ENCODE peak calls at places on chromosomes 12 and 14, in six cellular contexts. One of them, this sample, is unnamed.

GRCh38 chr12:4817813-4818212 is 91.9 kb upstream of the KCNA1 start:
- DNase-seq in HCEC 1CT: no peak
- DNase-seq in CD8-positive, alpha-beta memory T cell: no peak
- DNase-seq in EL: no peak
- DNase-seq in HTR-8/SVneo: no peak
- DNase-seq in stimulated activated CD8-positive, alpha-beta memory T cell treated with anti-CD3 and anti-CD28 coated beads, Interleukin-2, amount 100 ng/mL, for 1 hour: no peak
- DNase-seq in this sample: no peak

GRCh38 chr12:1773937-1774655 is 46.3 kb upstream of the LRTM2 start:
- DNase-seq in stimulated activated CD8-positive, alpha-beta memory T cell treated with anti-CD3 and anti-CD28 coated beads, Interleukin-2, amount 100 ng/mL, for 1 hour: no peak
- DNase-seq in HCEC 1CT: no peak
- DNase-seq in HTR-8/SVneo: peak
- DNase-seq in CD8-positive, alpha-beta memory T cell: no peak
- DNase-seq in EL: no peak
- DNase-seq in this sample: no peak

GRCh38 chr12:62525306-62525705 is 58.7 kb downstream of the MON2 start:
- DNase-seq in EL: no peak
- DNase-seq in HTR-8/SVneo: no peak
- DNase-seq in CD8-positive, alpha-beta memory T cell: no peak
- DNase-seq in HCEC 1CT: no peak
- DNase-seq in stimulated activated CD8-positive, alpha-beta memory T cell treated with anti-CD3 and anti-CD28 coated beads, Interleukin-2, amount 100 ng/mL, for 1 hour: no peak
- DNase-seq in this sample: no peak

GRCh38 chr12:95322335-95322734 is 104.7 kb downstream of the VEZT start:
- DNase-seq in HTR-8/SVneo: no peak
- DNase-seq in HCEC 1CT: peak
- DNase-seq in EL: peak
- DNase-seq in CD8-positive, alpha-beta memory T cell: no peak
- DNase-seq in stimulated activated CD8-positive, alpha-beta memory T cell treated with anti-CD3 and anti-CD28 coated beads, Interleukin-2, amount 100 ng/mL, for 1 hour: no peak
- DNase-seq in this sample: peak

GRCh38 chr12:25249951-25250738 is 584 bp downstream of the KRAS start:
- DNase-seq in CD8-positive, alpha-beta memory T cell: peak
- DNase-seq in EL: peak
- DNase-seq in HCEC 1CT: no peak
- DNase-seq in HTR-8/SVneo: no peak
- DNase-seq in stimulated activated CD8-positive, alpha-beta memory T cell treated with anti-CD3 and anti-CD28 coated beads, Interleukin-2, amount 100 ng/mL, for 1 hour: peak
- DNase-seq in this sample: peak

GRCh38 chr12:89514751-89515150 is 9.8 kb downstream of the GALNT4 start:
- DNase-seq in CD8-positive, alpha-beta memory T cell: no peak
- DNase-seq in stimulated activated CD8-positive, alpha-beta memory T cell treated with anti-CD3 and anti-CD28 coated beads, Interleukin-2, amount 100 ng/mL, for 1 hour: no peak
- DNase-seq in HCEC 1CT: no peak
- DNase-seq in EL: no peak
- DNase-seq in HTR-8/SVneo: no peak
- DNase-seq in this sample: no peak

GRCh38 chr12:92224685-92225331 is 79.2 kb upstream of the BTG1 start:
- DNase-seq in stimulated activated CD8-positive, alpha-beta memory T cell treated with anti-CD3 and anti-CD28 coated beads, Interleukin-2, amount 100 ng/mL, for 1 hour: no peak
- DNase-seq in HCEC 1CT: peak
- DNase-seq in CD8-positive, alpha-beta memory T cell: no peak
- DNase-seq in HTR-8/SVneo: no peak
- DNase-seq in EL: peak
- DNase-seq in this sample: peak

GRCh38 chr12:109089683-109090082 is 3.6 kb downstream of the ALKBH2 start:
- DNase-seq in HCEC 1CT: no peak
- DNase-seq in EL: no peak
- DNase-seq in CD8-positive, alpha-beta memory T cell: no peak
- DNase-seq in HTR-8/SVneo: no peak
- DNase-seq in stimulated activated CD8-positive, alpha-beta memory T cell treated with anti-CD3 and anti-CD28 coated beads, Interleukin-2, amount 100 ng/mL, for 1 hour: no peak
- DNase-seq in this sample: no peak

GRCh38 chr14:95549656-95550585 is 15.1 kb downstream of the GLRX5 start:
- DNase-seq in HTR-8/SVneo: no peak
- DNase-seq in CD8-positive, alpha-beta memory T cell: no peak
- DNase-seq in EL: no peak
- DNase-seq in stimulated activated CD8-positive, alpha-beta memory T cell treated with anti-CD3 and anti-CD28 coated beads, Interleukin-2, amount 100 ng/mL, for 1 hour: no peak
- DNase-seq in HCEC 1CT: no peak
- DNase-seq in this sample: no peak

GRCh38 chr12:50772470-50772869 is 8.6 kb downstream of the ATF1 start:
- DNase-seq in HCEC 1CT: no peak
- DNase-seq in stimulated activated CD8-positive, alpha-beta memory T cell treated with anti-CD3 and anti-CD28 coated beads, Interleukin-2, amount 100 ng/mL, for 1 hour: no peak
- DNase-seq in HTR-8/SVneo: no peak
- DNase-seq in CD8-positive, alpha-beta memory T cell: no peak
- DNase-seq in EL: no peak
- DNase-seq in this sample: no peak

GRCh38 chr12:6828671-6829531 is 694 bp downstream of the P3H3 start:
- DNase-seq in EL: peak
- DNase-seq in HTR-8/SVneo: peak
- DNase-seq in HCEC 1CT: peak
- DNase-seq in CD8-positive, alpha-beta memory T cell: peak
- DNase-seq in stimulated activated CD8-positive, alpha-beta memory T cell treated with anti-CD3 and anti-CD28 coated beads, Interleukin-2, amount 100 ng/mL, for 1 hour: peak
- DNase-seq in this sample: peak

GRCh38 chr12:48119834-48120195 is 651 bp downstream of the PFKM start:
- DNase-seq in CD8-positive, alpha-beta memory T cell: no peak
- DNase-seq in HCEC 1CT: peak
- DNase-seq in EL: no peak
- DNase-seq in HTR-8/SVneo: peak
- DNase-seq in stimulated activated CD8-positive, alpha-beta memory T cell treated with anti-CD3 and anti-CD28 coated beads, Interleukin-2, amount 100 ng/mL, for 1 hour: no peak
- DNase-seq in this sample: no peak

GRCh38 chr14:53696217-53696965 is 260.2 kb downstream of the BMP4 start:
- DNase-seq in CD8-positive, alpha-beta memory T cell: no peak
- DNase-seq in HCEC 1CT: no peak
- DNase-seq in stimulated activated CD8-positive, alpha-beta memory T cell treated with anti-CD3 and anti-CD28 coated beads, Interleukin-2, amount 100 ng/mL, for 1 hour: no peak
- DNase-seq in HTR-8/SVneo: no peak
- DNase-seq in EL: no peak
- DNase-seq in this sample: no peak

GRCh38 chr12:115096673-115097349 is 412.8 kb upstream of the TBX3 start:
- DNase-seq in HCEC 1CT: peak
- DNase-seq in EL: peak
- DNase-seq in stimulated activated CD8-positive, alpha-beta memory T cell treated with anti-CD3 and anti-CD28 coated beads, Interleukin-2, amount 100 ng/mL, for 1 hour: no peak
- DNase-seq in HTR-8/SVneo: no peak
- DNase-seq in CD8-positive, alpha-beta memory T cell: no peak
- DNase-seq in this sample: no peak

GRCh38 chr12:131097247-131098177 is 143.8 kb downstream of the ADGRD1 start:
- DNase-seq in EL: no peak
- DNase-seq in HCEC 1CT: no peak
- DNase-seq in HTR-8/SVneo: no peak
- DNase-seq in stimulated activated CD8-positive, alpha-beta memory T cell treated with anti-CD3 and anti-CD28 coated beads, Interleukin-2, amount 100 ng/mL, for 1 hour: no peak
- DNase-seq in CD8-positive, alpha-beta memory T cell: no peak
- DNase-seq in this sample: peak

GRCh38 chr12:19681007-19681406 is 241.7 kb downstream of the AEBP2 start:
- DNase-seq in stimulated activated CD8-positive, alpha-beta memory T cell treated with anti-CD3 and anti-CD28 coated beads, Interleukin-2, amount 100 ng/mL, for 1 hour: no peak
- DNase-seq in CD8-positive, alpha-beta memory T cell: no peak
- DNase-seq in EL: no peak
- DNase-seq in HTR-8/SVneo: no peak
- DNase-seq in HCEC 1CT: no peak
- DNase-seq in this sample: no peak

GRCh38 chr14:59004012-59004411 is 184.5 kb upstream of the DAAM1 start:
- DNase-seq in EL: no peak
- DNase-seq in HCEC 1CT: peak
- DNase-seq in stimulated activated CD8-positive, alpha-beta memory T cell treated with anti-CD3 and anti-CD28 coated beads, Interleukin-2, amount 100 ng/mL, for 1 hour: no peak
- DNase-seq in CD8-positive, alpha-beta memory T cell: no peak
- DNase-seq in HTR-8/SVneo: no peak
- DNase-seq in this sample: no peak

GRCh38 chr12:68613209-68613904 is 2.7 kb downstream of the RAP1B start:
- DNase-seq in HCEC 1CT: no peak
- DNase-seq in HTR-8/SVneo: no peak
- DNase-seq in stimulated activated CD8-positive, alpha-beta memory T cell treated with anti-CD3 and anti-CD28 coated beads, Interleukin-2, amount 100 ng/mL, for 1 hour: no peak
- DNase-seq in CD8-positive, alpha-beta memory T cell: peak
- DNase-seq in EL: no peak
- DNase-seq in this sample: no peak

GRCh38 chr14:22418631-22419030 is 170.4 kb downstream of the DAD1 start:
- DNase-seq in HCEC 1CT: no peak
- DNase-seq in stimulated activated CD8-positive, alpha-beta memory T cell treated with anti-CD3 and anti-CD28 coated beads, Interleukin-2, amount 100 ng/mL, for 1 hour: no peak
- DNase-seq in CD8-positive, alpha-beta memory T cell: no peak
- DNase-seq in EL: no peak
- DNase-seq in HTR-8/SVneo: no peak
- DNase-seq in this sample: no peak

GRCh38 chr12:31773223-31773750 is 44.5 kb upstream of the AMN1 start:
- DNase-seq in EL: no peak
- DNase-seq in stimulated activated CD8-positive, alpha-beta memory T cell treated with anti-CD3 and anti-CD28 coated beads, Interleukin-2, amount 100 ng/mL, for 1 hour: no peak
- DNase-seq in HCEC 1CT: peak
- DNase-seq in CD8-positive, alpha-beta memory T cell: no peak
- DNase-seq in HTR-8/SVneo: peak
- DNase-seq in this sample: no peak

GRCh38 chr12:66491812-66492361 is 187.0 kb downstream of the GRIP1 start:
- DNase-seq in HCEC 1CT: no peak
- DNase-seq in CD8-positive, alpha-beta memory T cell: no peak
- DNase-seq in EL: no peak
- DNase-seq in stimulated activated CD8-positive, alpha-beta memory T cell treated with anti-CD3 and anti-CD28 coated beads, Interleukin-2, amount 100 ng/mL, for 1 hour: no peak
- DNase-seq in HTR-8/SVneo: no peak
- DNase-seq in this sample: peak

GRCh38 chr12:3352230-3352629 is 138.8 kb upstream of the PRMT8 start:
- DNase-seq in CD8-positive, alpha-beta memory T cell: no peak
- DNase-seq in HCEC 1CT: no peak
- DNase-seq in EL: no peak
- DNase-seq in HTR-8/SVneo: no peak
- DNase-seq in stimulated activated CD8-positive, alpha-beta memory T cell treated with anti-CD3 and anti-CD28 coated beads, Interleukin-2, amount 100 ng/mL, for 1 hour: no peak
- DNase-seq in this sample: no peak

GRCh38 chr12:103814436-103814835 is 26.6 kb downstream of the NT5DC3 start:
- DNase-seq in EL: no peak
- DNase-seq in CD8-positive, alpha-beta memory T cell: no peak
- DNase-seq in HTR-8/SVneo: no peak
- DNase-seq in HCEC 1CT: no peak
- DNase-seq in stimulated activated CD8-positive, alpha-beta memory T cell treated with anti-CD3 and anti-CD28 coated beads, Interleukin-2, amount 100 ng/mL, for 1 hour: no peak
- DNase-seq in this sample: no peak

GRCh38 chr12:103756443-103756842 is 84.6 kb downstream of the NT5DC3 start:
- DNase-seq in EL: no peak
- DNase-seq in CD8-positive, alpha-beta memory T cell: no peak
- DNase-seq in HCEC 1CT: no peak
- DNase-seq in stimulated activated CD8-positive, alpha-beta memory T cell treated with anti-CD3 and anti-CD28 coated beads, Interleukin-2, amount 100 ng/mL, for 1 hour: no peak
- DNase-seq in HTR-8/SVneo: no peak
- DNase-seq in this sample: no peak

GRCh38 chr12:45730842-45731336 is 1.4 kb downstream of the ARID2 start:
- DNase-seq in EL: no peak
- DNase-seq in HTR-8/SVneo: no peak
- DNase-seq in HCEC 1CT: peak
- DNase-seq in stimulated activated CD8-positive, alpha-beta memory T cell treated with anti-CD3 and anti-CD28 coated beads, Interleukin-2, amount 100 ng/mL, for 1 hour: no peak
- DNase-seq in CD8-positive, alpha-beta memory T cell: peak
- DNase-seq in this sample: no peak

GRCh38 chr14:75125617-75126016 is 1.2 kb downstream of the NEK9 start:
- DNase-seq in HTR-8/SVneo: peak
- DNase-seq in EL: peak
- DNase-seq in stimulated activated CD8-positive, alpha-beta memory T cell treated with anti-CD3 and anti-CD28 coated beads, Interleukin-2, amount 100 ng/mL, for 1 hour: no peak
- DNase-seq in HCEC 1CT: peak
- DNase-seq in CD8-positive, alpha-beta memory T cell: no peak
- DNase-seq in this sample: peak

GRCh38 chr14:90456551-90456950 is 59.7 kb downstream of the CALM1 start:
- DNase-seq in CD8-positive, alpha-beta memory T cell: no peak
- DNase-seq in EL: no peak
- DNase-seq in HTR-8/SVneo: no peak
- DNase-seq in stimulated activated CD8-positive, alpha-beta memory T cell treated with anti-CD3 and anti-CD28 coated beads, Interleukin-2, amount 100 ng/mL, for 1 hour: no peak
- DNase-seq in HCEC 1CT: no peak
- DNase-seq in this sample: no peak

GRCh38 chr12:7877421-7877820 is 4.7 kb upstream of the SLC2A14 start:
- DNase-seq in CD8-positive, alpha-beta memory T cell: no peak
- DNase-seq in EL: no peak
- DNase-seq in HCEC 1CT: peak
- DNase-seq in stimulated activated CD8-positive, alpha-beta memory T cell treated with anti-CD3 and anti-CD28 coated beads, Interleukin-2, amount 100 ng/mL, for 1 hour: no peak
- DNase-seq in HTR-8/SVneo: no peak
- DNase-seq in this sample: no peak

This sample was measured in MG63.